ENCODE peak calls at places on chromosomes 12 and 14, in eight cellular contexts. F is CD4-positive, alpha-beta memory T cell; R is stomach; P is CD8-positive, alpha-beta memory T cell; A is psoas muscle; I is fibroblast of lung; M is neural progenitor cell; D is small intestine. Z is an unnamed sample. For H3K36me3, the result is how much of the 10 kb centered on the place peaks cover.

GRCh38 chr12:21912318-21912717 is 28.9 kb downstream of the ABCC9 start:
- DNase-seq in F (no peak), R (no peak), P (no peak), A (no peak), I (peak), M (no peak), D (no peak), Z (no peak)

GRCh38 chr12:77941396-77941795 is 110.7 kb downstream of the NAV3 start:
- DNase-seq in F (no peak), R (no peak), P (no peak), A (no peak), I (no peak), M (no peak), D (no peak), Z (no peak)

GRCh38 chr14:65403231-65403630 is 9.3 kb upstream of the FUT8 start:
- DNase-seq in F (no peak), R (no peak), P (no peak), A (no peak), I (peak), M (no peak), D (no peak), Z (no peak)

GRCh38 chr12:108037960-108038359 is 91.1 kb upstream of the WSCD2 start:
- DNase-seq in F (no peak), R (no peak), P (no peak), A (no peak), I (no peak), M (no peak), D (no peak), Z (no peak)

GRCh38 chr12:95413576-95413975 is 60.4 kb upstream of the METAP2 start:
- DNase-seq in F (no peak), R (no peak), P (no peak), A (no peak), I (peak), M (no peak), D (no peak), Z (no peak)

GRCh38 chr14:100142073-100143040 is 17.1 kb downstream of the DEGS2 start:
- DNase-seq in F (no peak), R (peak), P (no peak), A (no peak), I (no peak), M (no peak), D (peak), Z (no peak)

GRCh38 chr12:57429473-57430116 is 1.2 kb downstream of the R3HDM2 start:
- DNase-seq in F (no peak), R (no peak), P (no peak), A (no peak), I (no peak), M (no peak), D (peak), Z (no peak)

GRCh38 chr12:2769866-2770533 is 24.8 kb upstream of the FKBP4 start:
- DNase-seq in F (no peak), R (no peak), P (no peak), A (no peak), I (no peak), M (peak), D (peak), Z (no peak)

GRCh38 chr12:95443458-95443857 is 30.5 kb upstream of the METAP2 start:
- DNase-seq in F (no peak), R (no peak), P (no peak), A (no peak), I (no peak), M (peak), D (no peak), Z (no peak)

GRCh38 chr14:28773917-28774691 is 7.5 kb downstream of the FOXG1 start:
- DNase-seq in F (no peak), R (no peak), P (no peak), A (no peak), I (peak), M (peak), D (no peak), Z (no peak)

GRCh38 chr12:37548266-37548805 is 768.2 kb upstream of the ALG10B start:
- DNase-seq in F (no peak), R (no peak), P (no peak), A (no peak), I (no peak), M (no peak), D (no peak), Z (no peak)

GRCh38 chr14:53529519-53529918 is 376.4 kb upstream of the DDHD1 start:
- DNase-seq in F (no peak), R (no peak), P (no peak), A (no peak), I (no peak), M (no peak), D (no peak), Z (no peak)

GRCh38 chr14:105861985-105862465 is 335.6 kb downstream of the TMEM121 start:
- DNase-seq in F (no peak), R (peak), P (peak), A (no peak), I (no peak), M (no peak), D (no peak), Z (no peak)

GRCh38 chr14:104892517-104893434 is 27.7 kb downstream of the CEP170B start:
- DNase-seq in F (no peak), R (peak), P (no peak), A (peak), I (no peak), M (no peak), D (no peak), Z (no peak)

GRCh38 chr14:88614218-88614907 is 51.5 kb downstream of the ZC3H14 start:
- DNase-seq in F (no peak), R (no peak), P (no peak), A (no peak), I (peak), M (no peak), D (no peak), Z (no peak)

GRCh38 chr12:4210158-4210557 is 63.4 kb upstream of the CCND2 start:
- DNase-seq in F (no peak), R (no peak), P (no peak), A (no peak), I (no peak), M (no peak), D (no peak), Z (no peak)

GRCh38 chr12:152440-152839 is 61.5 kb downstream of the SLC6A12 start:
- DNase-seq in F (no peak), R (no peak), P (no peak), A (no peak), I (peak), M (no peak), D (peak), Z (no peak)

GRCh38 chr12:112752298-112752697 is 39.2 kb upstream of the RPH3A start:
- DNase-seq in F (no peak), R (no peak), P (peak), A (no peak), I (no peak), M (no peak), D (peak), Z (no peak)

GRCh38 chr12:112756918-112757317 is 34.6 kb upstream of the RPH3A start:
- DNase-seq in F (no peak), R (no peak), P (no peak), A (no peak), I (no peak), M (no peak), D (no peak), Z (no peak)

GRCh38 chr12:112751844-112752243 is 39.7 kb upstream of the RPH3A start:
- DNase-seq in F (no peak), R (no peak), P (peak), A (no peak), I (no peak), M (no peak), D (peak), Z (no peak)

GRCh38 chr12:112759786-112760185 is 31.8 kb upstream of the RPH3A start:
- DNase-seq in F (no peak), R (no peak), P (no peak), A (no peak), I (no peak), M (no peak), D (no peak), Z (no peak)

DNA sequence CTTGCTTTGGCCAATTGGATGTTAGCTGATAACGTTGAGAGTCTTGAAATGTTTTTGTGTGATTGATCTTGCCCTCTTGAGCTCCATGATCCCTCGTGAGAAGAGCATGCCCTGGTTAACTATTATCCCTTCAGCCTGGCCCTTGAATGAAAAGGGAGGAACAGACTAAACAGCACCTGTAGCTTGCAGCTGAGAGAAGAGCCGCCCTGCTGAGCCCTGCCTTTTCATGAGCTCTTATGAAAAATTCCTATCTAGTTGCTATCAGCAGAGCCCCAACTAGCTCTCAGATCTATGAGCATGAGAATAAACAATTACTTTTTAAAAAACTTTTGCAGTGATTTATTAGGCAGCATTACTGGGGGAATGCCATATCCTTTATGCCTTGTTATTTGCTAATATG is 36.0 kb upstream of the RPH3A start:
- DNase-seq in F (no peak), R (no peak), P (no peak), A (no peak), I (no peak), M (no peak), D (no peak), Z (no peak)
- H3K36me3 ChIP-seq in F (under half), R (under half), P (under half), A (under half), I (under half), M (under half), D (under half), Z (under half)

DNA sequence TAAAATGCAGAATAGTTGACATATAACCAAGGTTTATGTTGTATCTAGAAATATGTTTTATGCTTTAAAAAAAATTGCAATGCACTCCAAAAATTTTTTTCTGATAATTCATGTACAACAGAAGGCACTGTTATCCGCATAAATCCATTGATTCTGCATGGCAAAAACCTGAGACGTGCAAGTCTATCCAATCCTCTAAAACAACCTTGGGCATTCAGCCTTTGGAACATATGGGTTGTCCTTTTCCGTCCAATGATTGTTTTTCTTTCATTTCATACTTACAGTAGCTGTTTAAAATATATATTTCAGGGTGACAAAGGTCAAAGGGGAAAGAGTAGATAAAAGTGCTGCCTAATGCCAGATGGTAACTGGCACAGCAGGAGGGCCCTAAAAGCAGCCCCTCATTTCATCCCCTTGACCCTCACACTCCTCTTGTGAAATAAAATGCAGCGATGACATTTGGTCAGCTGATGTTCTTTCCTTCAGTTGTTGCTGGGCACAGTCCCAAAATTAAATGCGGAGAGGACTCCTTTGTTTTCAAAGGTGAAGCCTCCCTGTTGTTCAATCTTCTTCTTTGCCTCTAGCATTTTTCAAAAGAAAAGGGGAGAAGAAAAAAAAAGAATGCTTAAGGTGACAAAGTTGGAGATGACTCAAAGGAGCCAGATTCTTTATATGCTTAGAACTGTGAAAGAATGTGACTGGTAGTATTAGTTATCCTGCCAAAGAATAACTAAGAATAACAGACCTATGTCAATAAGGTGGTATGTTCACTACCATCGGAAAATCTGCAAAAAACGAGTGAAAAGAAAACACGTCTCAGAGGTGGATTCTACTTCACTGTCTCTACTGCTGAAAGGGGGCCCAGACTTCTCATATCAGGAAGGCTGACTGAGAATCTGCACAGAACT is 65.0 kb downstream of the IPO8 start:
- DNase-seq in F (no peak), R (no peak), P (no peak), A (no peak), I (no peak), M (no peak), D (no peak), Z (no peak)
- H3K36me3 ChIP-seq in F (under half), R (half or more), P (under half), A (under half), I (under half), M (under half), D (under half), Z (under half)

GRCh38 chr14:103346286-103346685 is 12.2 kb downstream of the EIF5 start:
- DNase-seq in F (no peak), R (no peak), P (no peak), A (no peak), I (peak), M (no peak), D (no peak), Z (no peak)

GRCh38 chr14:103341250-103342129 is 7.5 kb downstream of the EIF5 start:
- DNase-seq in F (no peak), R (no peak), P (no peak), A (no peak), I (no peak), M (no peak), D (no peak), Z (no peak)

GRCh38 chr14:103340480-103341212 is 6.6 kb downstream of the EIF5 start:
- DNase-seq in F (no peak), R (no peak), P (no peak), A (no peak), I (no peak), M (no peak), D (no peak), Z (no peak)

GRCh38 chr14:103343905-103344797 is 10.1 kb downstream of the EIF5 start:
- DNase-seq in F (no peak), R (no peak), P (no peak), A (no peak), I (no peak), M (no peak), D (no peak), Z (no peak)

GRCh38 chr14:103343164-103343879 is 9.3 kb downstream of the EIF5 start:
- DNase-seq in F (no peak), R (no peak), P (no peak), A (no peak), I (no peak), M (no peak), D (no peak), Z (no peak)
- H3K36me3 ChIP-seq in F (half or more), R (half or more), P (half or more), A (under half), I (under half), M (under half), D (under half), Z (under half)

DNA sequence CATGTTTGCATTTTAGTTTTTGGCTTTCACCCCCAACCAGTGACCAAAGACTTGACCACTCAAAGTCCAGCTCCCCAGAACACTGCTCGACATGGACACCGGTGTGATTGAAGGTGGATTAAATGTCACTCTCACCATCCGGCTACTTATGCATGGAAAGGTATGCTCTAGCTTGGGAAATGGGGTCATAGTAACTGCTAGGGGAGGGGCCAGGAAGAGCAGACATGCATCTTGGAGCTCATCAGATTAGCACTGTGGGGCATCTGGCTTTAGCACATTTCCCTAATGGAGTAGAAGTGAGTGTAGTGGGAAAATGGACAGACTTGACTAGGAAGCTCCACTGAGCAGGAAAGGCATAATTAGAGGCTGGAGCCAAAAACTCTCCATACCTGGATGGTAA is 2.8 kb downstream of the PCBP2 start:
- DNase-seq in F (no peak), R (no peak), P (no peak), A (no peak), I (no peak), M (peak), D (no peak), Z (no peak)
- H3K36me3 ChIP-seq in F (half or more), R (half or more), P (under half), A (under half), I (under half), M (under half), D (under half), Z (half or more)

DNA sequence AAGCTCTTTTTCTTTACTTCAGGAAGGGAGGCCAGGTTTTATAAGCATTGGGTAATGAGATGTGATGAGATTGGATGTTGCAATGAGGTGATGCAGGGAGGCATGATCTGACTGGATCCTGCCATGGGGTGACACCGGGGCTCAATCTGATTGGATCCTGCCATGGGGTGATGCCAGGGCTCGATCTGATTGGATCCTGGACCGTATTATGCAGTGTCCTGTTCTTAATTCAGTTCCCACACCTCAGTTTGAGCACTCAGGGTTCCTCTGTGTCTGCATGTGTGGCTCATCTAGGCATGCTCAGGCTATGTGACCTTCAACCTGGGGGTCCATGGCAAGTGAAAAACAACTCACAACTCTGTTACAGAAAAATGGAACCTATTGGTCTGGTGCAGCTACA is 166.4 kb downstream of the SLC15A4 start:
- DNase-seq in F (no peak), R (no peak), P (no peak), A (no peak), I (no peak), M (no peak), D (no peak), Z (no peak)
- H3K36me3 ChIP-seq in F (under half), R (under half), P (under half), A (under half), I (under half), M (under half), D (under half), Z (under half)

GRCh38 chr12:104131609-104132008 is 6.4 kb downstream of the NFYB start:
- DNase-seq in F (no peak), R (no peak), P (no peak), A (no peak), I (no peak), M (no peak), D (no peak), Z (no peak)
- H3K36me3 ChIP-seq in F (under half), R (half or more), P (under half), A (under half), I (under half), M (under half), D (under half), Z (under half)

GRCh38 chr14:34857689-34858449 is 17.3 kb downstream of the BAZ1A start:
- DNase-seq in F (peak), R (no peak), P (peak), A (no peak), I (no peak), M (no peak), D (peak), Z (peak)
- H3K36me3 ChIP-seq in F (under half), R (half or more), P (under half), A (under half), I (under half), M (under half), D (under half), Z (under half)

GRCh38 chr12:112172556-112173324 is 47.4 kb downstream of the TRAFD1 start:
- DNase-seq in F (no peak), R (no peak), P (no peak), A (no peak), I (no peak), M (no peak), D (no peak), Z (no peak)
- H3K36me3 ChIP-seq in F (under half), R (half or more), P (under half), A (under half), I (under half), M (under half), D (under half), Z (under half)